ENCODE peak calls at places on chromosome 19, in ten cellular contexts. K, Q, H, V, E, M, U, C, L and Z are unnamed samples.
A peak's percentile ranks its signal among the peaks of the same experiment; 100 is the strongest.

GRCh38 chr19:5309438-5310204 is 31.0 kb downstream of the PTPRS start:
- DNase-seq in K (no peak), Q (no peak), H (no peak), V (peak; percentile 67), E (peak; percentile 72), M (no peak), U (peak; percentile 52), C (no peak), L (no peak), Z (no peak)

GRCh38 chr19:17944301-17944700 is 11.5 kb downstream of the CCDC124 start:
- DNase-seq in K (no peak), Q (no peak), H (no peak), V (no peak), E (no peak), M (no peak), U (peak; percentile 93), C (peak; percentile 88), L (no peak), Z (no peak)

GRCh38 chr19:17323973-17324327 is 10.7 kb downstream of the ANO8 start:
- DNase-seq in K (no peak), Q (no peak), H (no peak), V (no peak), E (peak; percentile 47), M (no peak), U (no peak), C (no peak), L (no peak), Z (no peak)

GRCh38 chr19:42831221-42832019 is 48.1 kb downstream of the PSG1 start:
- DNase-seq in K (no peak), Q (no peak), H (peak; percentile 28), V (no peak), E (no peak), M (no peak), U (no peak), C (no peak), L (no peak), Z (no peak)

GRCh38 chr19:17553256-17553655 is 2.2 kb upstream of the COLGALT1 start:
- DNase-seq in K (peak; percentile 14), Q (no peak), H (no peak), V (peak; percentile 41), E (no peak), M (no peak), U (peak; percentile 96), C (peak; percentile 95), L (no peak), Z (peak; percentile 93)

GRCh38 chr19:45681391-45682015 is 10.2 kb downstream of the SNRPD2 start:
- DNase-seq in K (peak; percentile 86), Q (peak; percentile 93), H (peak; percentile 71), V (peak; percentile 94), E (peak; percentile 98), M (peak; percentile 95), U (peak; percentile 88), C (peak; percentile 69), L (peak; percentile 85), Z (peak; percentile 68)

GRCh38 chr19:14514215-14514871 is 3.9 kb downstream of the DNAJB1 start:
- DNase-seq in K (no peak), Q (no peak), H (no peak), V (no peak), E (no peak), M (no peak), U (no peak), C (no peak), L (no peak), Z (no peak)

GRCh38 chr19:44777715-44778347 is at the start of gene CBLC:
- DNase-seq in K (peak; percentile 82), Q (peak; percentile 91), H (peak; percentile 94), V (peak; percentile 97), E (peak; percentile 98), M (peak; percentile 86), U (peak; percentile 8), C (no peak), L (no peak), Z (no peak)

GRCh38 chr19:47749326-47749725 is 4.0 kb downstream of the NOP53 start:
- DNase-seq in K (no peak), Q (no peak), H (no peak), V (no peak), E (no peak), M (no peak), U (no peak), C (no peak), L (no peak), Z (no peak)

GRCh38 chr19:46847528-46847927 is 3.1 kb downstream of the AP2S1 start:
- DNase-seq in K (no peak), Q (peak; percentile 18), H (no peak), V (no peak), E (no peak), M (no peak), U (no peak), C (no peak), L (no peak), Z (no peak)

GRCh38 chr19:41441321-41441945 is 1.5 kb upstream of the ERICH4 start:
- DNase-seq in K (no peak), Q (no peak), H (no peak), V (no peak), E (no peak), M (no peak), U (no peak), C (no peak), L (no peak), Z (no peak)

GRCh38 chr19:18763674-18764590 is 27.2 kb downstream of the COMP start:
- DNase-seq in K (peak; percentile 87), Q (no peak), H (no peak), V (no peak), E (no peak), M (no peak), U (peak; percentile 98), C (peak; percentile 27), L (no peak), Z (no peak)

GRCh38 chr19:15286688-15287355 is 45.5 kb downstream of the BRD4 start:
- DNase-seq in K (no peak), Q (no peak), H (no peak), V (no peak), E (no peak), M (no peak), U (no peak), C (no peak), L (no peak), Z (no peak)

GRCh38 chr19:41377977-41378707 is 1.8 kb downstream of the TMEM91 start:
- DNase-seq in K (no peak), Q (no peak), H (no peak), V (peak; percentile 73), E (peak; percentile 83), M (no peak), U (no peak), C (no peak), L (peak; percentile 17), Z (no peak)

GRCh38 chr19:47881757-47882156 is 4.4 kb downstream of the SULT2A1 start:
- DNase-seq in K (no peak), Q (no peak), H (no peak), V (no peak), E (peak; percentile 59), M (no peak), U (no peak), C (no peak), L (no peak), Z (no peak)

GRCh38 chr19:18294467-18294864 is 13.0 kb upstream of the JUND start:
- DNase-seq in K (peak; percentile 46), Q (peak; percentile 65), H (no peak), V (peak; percentile 64), E (peak; percentile 78), M (peak; percentile 66), U (no peak), C (no peak), L (peak; percentile 93), Z (no peak)

GRCh38 chr19:1896508-1896907 is 8.7 kb upstream of the ADAT3 start:
- DNase-seq in K (no peak), Q (no peak), H (no peak), V (no peak), E (no peak), M (no peak), U (no peak), C (no peak), L (no peak), Z (no peak)

GRCh38 chr19:35000647-35001501 is 751 bp downstream of the GRAMD1A start:
- DNase-seq in K (peak; percentile 38), Q (peak; percentile 63), H (no peak), V (peak; percentile 57), E (peak; percentile 71), M (no peak), U (peak; percentile 62), C (peak; percentile 50), L (peak; percentile 64), Z (peak; percentile 34)

GRCh38 chr19:32691291-32691951 is at the start of gene NUDT19:
- DNase-seq in K (peak; percentile 94), Q (peak; percentile 91), H (peak; percentile 75), V (peak; percentile 71), E (no peak), M (peak; percentile 89), U (peak; percentile 94), C (peak; percentile 73), L (peak; percentile 76), Z (peak; percentile 89)
- H3K4me1 ChIP-seq in K (peaks cover 49% of the 10 kb centered on the region), Q (peaks cover 45% of the 10 kb centered on the region), H (peaks cover 12% of the 10 kb centered on the region), V (peaks cover 2% of the 10 kb centered on the region), E (no peaks in the 10 kb centered on the region), M (peaks cover 56% of the 10 kb centered on the region), U (peaks cover 29% of the 10 kb centered on the region), C (peaks cover 9% of the 10 kb centered on the region), L (peaks cover 35% of the 10 kb centered on the region), Z (peaks cover 35% of the 10 kb centered on the region)

GRCh38 chr19:39997595-39998216 is 846 bp downstream of the ZNF546 start:
- DNase-seq in K (no peak), Q (no peak), H (no peak), V (no peak), E (no peak), M (no peak), U (peak; percentile 49), C (peak; percentile 55), L (no peak), Z (no peak)
- H3K27ac ChIP-seq in K (no peak overlapping the region), Q (peak overlapping the region; percentile 87), H (no peak overlapping the region), V (no peak overlapping the region), E (no peak overlapping the region), M (peak overlapping the region; percentile 85), U (peak overlapping the region; percentile 89), C (peak overlapping the region; percentile 88), L (peak overlapping the region; percentile 77), Z (peak overlapping the region; percentile 95)

GRCh38 chr19:28074773-28075172 is 1138.2 kb downstream of the UQCRFS1 start:
- DNase-seq in K (no peak), Q (no peak), H (no peak), V (no peak), E (no peak), M (no peak), U (no peak), C (no peak), L (no peak), Z (no peak)
- H3K4me1 ChIP-seq in K (no peaks in the 10 kb centered on the region), Q (no peaks in the 10 kb centered on the region), H (no peaks in the 10 kb centered on the region), V (no peaks in the 10 kb centered on the region), E (no peaks in the 10 kb centered on the region), M (no peaks in the 10 kb centered on the region), U (no peaks in the 10 kb centered on the region), C (no peaks in the 10 kb centered on the region), L (no peaks in the 10 kb centered on the region), Z (no peaks in the 10 kb centered on the region)

DNA sequence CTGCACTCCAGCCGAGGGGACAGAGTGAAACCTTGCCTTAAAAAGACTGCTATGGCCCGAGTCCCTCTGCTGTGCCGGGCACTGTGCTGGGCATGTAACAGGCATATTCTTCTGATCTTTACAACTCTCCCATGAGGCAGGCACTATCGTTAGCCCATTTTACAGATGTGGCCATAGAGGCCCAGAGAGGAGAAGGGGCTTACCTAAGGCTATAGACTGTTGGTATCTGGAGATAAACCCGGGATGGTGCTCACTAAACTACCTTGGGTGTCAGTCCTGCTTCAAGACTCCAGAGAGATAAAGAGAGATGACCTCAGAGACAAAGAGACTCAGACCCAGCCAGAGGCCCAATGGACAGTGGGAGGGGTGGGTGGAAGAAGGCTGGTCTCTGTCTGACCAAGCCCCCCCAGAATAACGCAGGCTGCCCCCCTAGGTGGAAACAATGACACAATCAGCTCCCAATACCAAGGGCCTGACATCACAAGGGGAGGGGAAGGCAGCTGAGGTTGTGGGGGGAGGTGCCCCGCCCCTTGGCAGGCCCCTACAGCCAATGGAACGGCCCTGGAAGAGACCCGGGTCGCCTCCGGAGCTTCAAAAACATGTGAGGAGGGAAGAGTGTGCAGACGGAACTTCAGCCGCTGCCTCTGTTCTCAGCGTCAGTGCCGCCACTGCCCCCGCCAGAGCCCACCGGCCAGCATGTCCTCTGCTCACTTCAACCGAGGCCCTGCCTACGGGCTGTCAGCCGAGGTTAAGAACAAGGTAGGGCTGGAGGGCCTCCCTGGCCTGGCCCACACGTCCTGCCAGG is at the start of gene CNN1:
- DNase-seq in K (peak; percentile 11), Q (no peak), H (no peak), V (peak; percentile 88), E (peak; percentile 93), M (peak; percentile 29), U (peak; percentile 77), C (peak; percentile 90), L (no peak), Z (peak; percentile 80)
- H3K27ac ChIP-seq in K (no peak within 1 kb of the TSS), Q (peak within 1 kb of the TSS; percentile 93), H (no peak within 1 kb of the TSS), V (no peak within 1 kb of the TSS), E (no peak within 1 kb of the TSS), M (peak within 1 kb of the TSS; percentile 85), U (no peak within 1 kb of the TSS), C (peak within 1 kb of the TSS; percentile 51), L (no peak within 1 kb of the TSS), Z (peak within 1 kb of the TSS; percentile 73)